ENCODE peak calls at places on chromosome 18, in four cellular contexts. One of them, this sample, is unnamed.

GRCh38 chr18:22434973-22435608 is 17.4 kb upstream of the CTAGE1 start:
- DNase-seq in IMR-90: peak
- DNase-seq in mesendoderm: no peak
- DNase-seq in H1: no peak
- DNase-seq in this sample: no peak

GRCh38 chr18:48997681-48997984 is 46.9 kb upstream of the SMAD7 start:
- DNase-seq in IMR-90: no peak
- DNase-seq in mesendoderm: no peak
- DNase-seq in H1: no peak
- DNase-seq in this sample: no peak

GRCh38 chr18:51070545-51070944 is 40.5 kb downstream of the SMAD4 start:
- DNase-seq in IMR-90: peak
- DNase-seq in mesendoderm: peak
- DNase-seq in H1: no peak
- DNase-seq in this sample: no peak

GRCh38 chr18:76588591-76589303 is 93.7 kb upstream of the ZNF516 start:
- DNase-seq in IMR-90: no peak
- DNase-seq in mesendoderm: no peak
- DNase-seq in H1: no peak
- DNase-seq in this sample: no peak

GRCh38 chr18:7152485-7152884 is 34.9 kb upstream of the LAMA1 start:
- DNase-seq in IMR-90: no peak
- DNase-seq in mesendoderm: peak
- DNase-seq in H1: no peak
- DNase-seq in this sample: no peak

GRCh38 chr18:27887711-27888495 is 289.0 kb downstream of the CDH2 start:
- DNase-seq in IMR-90: peak
- DNase-seq in mesendoderm: no peak
- DNase-seq in H1: no peak
- DNase-seq in this sample: no peak

GRCh38 chr18:5309888-5310470 is 14.5 kb upstream of the ZBTB14 start:
- DNase-seq in IMR-90: no peak
- DNase-seq in mesendoderm: no peak
- DNase-seq in H1: no peak
- DNase-seq in this sample: no peak

GRCh38 chr18:49588971-49589370 is 27.1 kb downstream of the LIPG start:
- DNase-seq in IMR-90: no peak
- DNase-seq in mesendoderm: no peak
- DNase-seq in H1: no peak
- DNase-seq in this sample: no peak

GRCh38 chr18:62897153-62897552 is 181.8 kb downstream of the PHLPP1 start:
- DNase-seq in IMR-90: peak
- DNase-seq in mesendoderm: no peak
- DNase-seq in H1: no peak
- DNase-seq in this sample: no peak

GRCh38 chr18:79380816-79381806 is 14.6 kb upstream of the NFATC1 start:
- DNase-seq in IMR-90: peak
- DNase-seq in mesendoderm: peak
- DNase-seq in H1: no peak
- DNase-seq in this sample: peak

GRCh38 chr18:7876354-7876753 is 309.2 kb downstream of the PTPRM start:
- DNase-seq in IMR-90: no peak
- DNase-seq in mesendoderm: no peak
- DNase-seq in H1: no peak
- DNase-seq in this sample: no peak

GRCh38 chr18:37611623-37612279 is 46.2 kb upstream of the CELF4 start:
- DNase-seq in IMR-90: no peak
- DNase-seq in mesendoderm: no peak
- DNase-seq in H1: no peak
- DNase-seq in this sample: no peak

GRCh38 chr18:23977709-23978483 is 36.7 kb upstream of the TTC39C start:
- DNase-seq in IMR-90: peak
- DNase-seq in mesendoderm: no peak
- DNase-seq in H1: no peak
- DNase-seq in this sample: no peak

GRCh38 chr18:22700920-22701319 is 232.2 kb upstream of the RBBP8 start:
- DNase-seq in IMR-90: no peak
- DNase-seq in mesendoderm: no peak
- DNase-seq in H1: no peak
- DNase-seq in this sample: no peak

GRCh38 chr18:58559427-58560186 is 69.3 kb downstream of the ALPK2 start:
- DNase-seq in IMR-90: peak
- DNase-seq in mesendoderm: no peak
- DNase-seq in H1: no peak
- DNase-seq in this sample: no peak
- H3K56ac ChIP-seq in IMR-90: no peak
- H3K56ac ChIP-seq in mesendoderm: no peak
- H3K56ac ChIP-seq in H1: no peak
- H3K56ac ChIP-seq in this sample: no peak

GRCh38 chr18:13240060-13240725 is 21.6 kb downstream of the LDLRAD4 start:
- DNase-seq in IMR-90: no peak
- DNase-seq in mesendoderm: no peak
- DNase-seq in H1: no peak
- DNase-seq in this sample: no peak
- H3K56ac ChIP-seq in IMR-90: no peak
- H3K56ac ChIP-seq in mesendoderm: no peak
- H3K56ac ChIP-seq in H1: no peak
- H3K56ac ChIP-seq in this sample: no peak

GRCh38 chr18:26192233-26192632 is 34.0 kb upstream of the TAF4B start:
- DNase-seq in IMR-90: no peak
- DNase-seq in mesendoderm: no peak
- DNase-seq in H1: no peak
- DNase-seq in this sample: no peak

GRCh38 chr18:26185267-26185666 is 41.0 kb upstream of the TAF4B start:
- DNase-seq in IMR-90: no peak
- DNase-seq in mesendoderm: peak
- DNase-seq in H1: no peak
- DNase-seq in this sample: no peak

GRCh38 chr18:26190506-26190905 is 35.7 kb upstream of the TAF4B start:
- DNase-seq in IMR-90: no peak
- DNase-seq in mesendoderm: no peak
- DNase-seq in H1: no peak
- DNase-seq in this sample: no peak
- H3K56ac ChIP-seq in IMR-90: no peak
- H3K56ac ChIP-seq in mesendoderm: no peak
- H3K56ac ChIP-seq in H1: no peak
- H3K56ac ChIP-seq in this sample: no peak

GRCh38 chr18:29321561-29321960 is 1144.6 kb upstream of the CDH2 start:
- DNase-seq in IMR-90: peak
- DNase-seq in mesendoderm: no peak
- DNase-seq in H1: no peak
- DNase-seq in this sample: no peak
- H3K56ac ChIP-seq in IMR-90: no peak
- H3K56ac ChIP-seq in mesendoderm: no peak
- H3K56ac ChIP-seq in H1: no peak
- H3K56ac ChIP-seq in this sample: no peak

GRCh38 chr18:33837191-33837590 is 259.2 kb downstream of the ASXL3 start:
- DNase-seq in IMR-90: no peak
- DNase-seq in mesendoderm: peak
- DNase-seq in H1: no peak
- DNase-seq in this sample: no peak
- H3K56ac ChIP-seq in IMR-90: no peak
- H3K56ac ChIP-seq in mesendoderm: no peak
- H3K56ac ChIP-seq in H1: no peak
- H3K56ac ChIP-seq in this sample: no peak

GRCh38 chr18:31562726-31563125 is 29.0 kb upstream of the TTR start:
- DNase-seq in IMR-90: no peak
- DNase-seq in mesendoderm: peak
- DNase-seq in H1: no peak
- DNase-seq in this sample: no peak

GRCh38 chr18:31566576-31567306 is 24.9 kb upstream of the TTR start:
- DNase-seq in IMR-90: no peak
- DNase-seq in mesendoderm: no peak
- DNase-seq in H1: no peak
- DNase-seq in this sample: no peak

GRCh38 chr18:31565782-31566512 is 25.7 kb upstream of the TTR start:
- DNase-seq in IMR-90: no peak
- DNase-seq in mesendoderm: no peak
- DNase-seq in H1: no peak
- DNase-seq in this sample: no peak

GRCh38 chr18:31565345-31565744 is 26.3 kb upstream of the TTR start:
- DNase-seq in IMR-90: no peak
- DNase-seq in mesendoderm: no peak
- DNase-seq in H1: no peak
- DNase-seq in this sample: no peak

GRCh38 chr18:31563778-31564177 is 27.9 kb upstream of the TTR start:
- DNase-seq in IMR-90: no peak
- DNase-seq in mesendoderm: no peak
- DNase-seq in H1: no peak
- DNase-seq in this sample: no peak
- H3K56ac ChIP-seq in IMR-90: no peak
- H3K56ac ChIP-seq in mesendoderm: no peak
- H3K56ac ChIP-seq in H1: no peak
- H3K56ac ChIP-seq in this sample: no peak

DNA sequence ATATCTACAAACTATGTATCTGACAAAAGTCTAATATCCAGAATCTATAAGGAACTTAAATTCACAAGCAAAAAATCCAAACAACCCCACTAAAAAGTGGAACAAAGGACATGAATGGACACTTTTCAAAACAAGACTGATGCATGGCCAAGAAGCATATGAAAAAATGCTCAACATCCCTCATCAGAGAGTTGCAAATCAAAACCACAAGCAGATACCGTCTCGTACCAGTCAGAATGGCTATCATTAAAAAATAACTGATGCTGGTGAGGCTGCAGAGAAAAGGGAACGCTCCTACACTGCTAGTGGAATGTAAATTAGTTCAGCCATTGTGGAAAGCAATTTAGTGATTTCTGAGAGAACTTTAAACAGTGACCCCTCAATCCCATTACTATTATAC is 56.5 kb downstream of the CCBE1 start:
- DNase-seq in IMR-90: no peak
- DNase-seq in mesendoderm: no peak
- DNase-seq in H1: no peak
- DNase-seq in this sample: no peak
- H3K56ac ChIP-seq in IMR-90: no peak
- H3K56ac ChIP-seq in mesendoderm: no peak
- H3K56ac ChIP-seq in H1: no peak
- H3K56ac ChIP-seq in this sample: no peak

This sample was measured in H9.